ENCODE peak calls at places on chromosomes 2 and 18, in eight cellular contexts. J, D, S, V, T, L, N and F are unnamed samples.

GRCh38 chr2:138516030-138516704 is 14.6 kb downstream of the SPOPL start:
- DNase-seq in J (no peak), D (no peak), S (no peak), V (no peak), T (no peak), L (peak), N (no peak), F (no peak)

GRCh38 chr18:39681061-39681460 is 2115.5 kb upstream of the CELF4 start:
- DNase-seq in J (no peak), D (no peak), S (peak), V (no peak), T (no peak), L (no peak), N (no peak), F (no peak)

GRCh38 chr2:176562359-176563043 is 293.3 kb downstream of the MTX2 start:
- DNase-seq in J (no peak), D (no peak), S (no peak), V (no peak), T (no peak), L (peak), N (no peak), F (no peak)

GRCh38 chr2:43764086-43764710 is 9.6 kb upstream of the DYNC2LI1 start:
- DNase-seq in J (no peak), D (no peak), S (no peak), V (no peak), T (no peak), L (peak), N (no peak), F (no peak)

GRCh38 chr2:84022810-84023431 is 436.2 kb downstream of the SUCLG1 start:
- DNase-seq in J (peak), D (no peak), S (peak), V (no peak), T (no peak), L (peak), N (peak), F (no peak)

GRCh38 chr2:55961318-55961911 is 37.8 kb upstream of the EFEMP1 start:
- DNase-seq in J (no peak), D (no peak), S (peak), V (no peak), T (no peak), L (peak), N (peak), F (no peak)

GRCh38 chr2:149422337-149422990 is 92.1 kb downstream of the LYPD6 start:
- DNase-seq in J (no peak), D (no peak), S (no peak), V (no peak), T (no peak), L (peak), N (no peak), F (no peak)

GRCh38 chr2:46644690-46645385 is 165.5 kb downstream of the TMEM247 start:
- DNase-seq in J (no peak), D (no peak), S (peak), V (no peak), T (no peak), L (no peak), N (no peak), F (no peak)

GRCh38 chr18:59311631-59312030 is 6.8 kb downstream of the CPLX4 start:
- DNase-seq in J (no peak), D (no peak), S (no peak), V (no peak), T (no peak), L (no peak), N (no peak), F (no peak)

GRCh38 chr2:94872676-94873361 is 1.6 kb downstream of the TEKT4 start:
- DNase-seq in J (no peak), D (no peak), S (no peak), V (no peak), T (no peak), L (no peak), N (no peak), F (no peak)

GRCh38 chr2:48532824-48533223 is 2.9 kb downstream of the STON1 start:
- DNase-seq in J (no peak), D (no peak), S (no peak), V (no peak), T (no peak), L (no peak), N (no peak), F (no peak)

GRCh38 chr18:57434177-57434535 is 1.0 kb upstream of the ONECUT2 start:
- DNase-seq in J (peak), D (peak), S (peak), V (no peak), T (no peak), L (no peak), N (no peak), F (no peak)

GRCh38 chr18:29271496-29271895 is 1094.6 kb upstream of the CDH2 start:
- DNase-seq in J (no peak), D (no peak), S (no peak), V (no peak), T (no peak), L (no peak), N (no peak), F (no peak)